ENCODE peak calls at places on chromosomes 7 and 10, in ten cellular contexts. J is neural progenitor cell, T is tibial nerve, H is thyroid gland, V is stomach, F is brain microvascular endothelial cell, E is suprapubic skin, G is RWPE1, N is psoas muscle, W is AG04450. P is an unnamed sample.

GRCh38 chr10:47378606-47379444 is 5.3 kb downstream of the ZNF488 start:
- DNase-seq in J (no peak), T (no peak), H (no peak), V (no peak), F (no peak), E (no peak), G (no peak), N (no peak), W (no peak), P (no peak)

GRCh38 chr10:126902157-126902556 is 3.1 kb upstream of the DOCK1 start:
- DNase-seq in J (no peak), T (no peak), H (no peak), V (no peak), F (peak), E (no peak), G (peak), N (no peak), W (peak), P (no peak)

GRCh38 chr7:30280631-30281030 is 3.8 kb upstream of the ZNRF2 start:
- DNase-seq in J (peak), T (no peak), H (no peak), V (no peak), F (no peak), E (no peak), G (no peak), N (no peak), W (no peak), P (no peak)

GRCh38 chr7:90552521-90552920 is 43.6 kb upstream of the CDK14 start:
- DNase-seq in J (no peak), T (no peak), H (no peak), V (no peak), F (no peak), E (no peak), G (peak), N (no peak), W (no peak), P (no peak)

GRCh38 chr7:80895056-80895455 is 23.8 kb downstream of the SEMA3C start:
- DNase-seq in J (no peak), T (no peak), H (no peak), V (no peak), F (no peak), E (no peak), G (no peak), N (no peak), W (no peak), P (no peak)

GRCh38 chr7:46178685-46179084 is 257.6 kb upstream of the IGFBP3 start:
- DNase-seq in J (no peak), T (no peak), H (no peak), V (no peak), F (peak), E (no peak), G (no peak), N (no peak), W (no peak), P (no peak)

GRCh38 chr7:130875265-130875741 is 141.3 kb upstream of the KLF14 start:
- DNase-seq in J (peak), T (no peak), H (peak), V (peak), F (no peak), E (no peak), G (peak), N (no peak), W (no peak), P (no peak)

GRCh38 chr10:137031-137430 is 1.8 kb downstream of the ZMYND11 start:
- DNase-seq in J (peak), T (no peak), H (peak), V (no peak), F (peak), E (no peak), G (peak), N (no peak), W (no peak), P (no peak)

GRCh38 chr7:5646846-5647245 is 134.6 kb downstream of the RNF216 start:
- DNase-seq in J (no peak), T (no peak), H (no peak), V (no peak), F (no peak), E (no peak), G (peak), N (no peak), W (peak), P (no peak)

GRCh38 chr10:124708246-124708779 is 35.9 kb downstream of the FAM53B start:
- DNase-seq in J (peak), T (no peak), H (no peak), V (no peak), F (no peak), E (no peak), G (no peak), N (no peak), W (no peak), P (no peak)

GRCh38 chr7:129146237-129146979 is 1.9 kb downstream of the TSPAN33 start:
- DNase-seq in J (no peak), T (no peak), H (no peak), V (no peak), F (no peak), E (no peak), G (no peak), N (no peak), W (no peak), P (no peak)

GRCh38 chr7:105461518-105461917 is 60.6 kb downstream of the PUS7 start:
- DNase-seq in J (no peak), T (no peak), H (no peak), V (no peak), F (no peak), E (no peak), G (no peak), N (no peak), W (no peak), P (no peak)

GRCh38 chr7:151724920-151725584 is 151.9 kb downstream of the PRKAG2 start:
- DNase-seq in J (no peak), T (no peak), H (no peak), V (no peak), F (no peak), E (no peak), G (no peak), N (no peak), W (no peak), P (no peak)

GRCh38 chr7:116271980-116272886 is 61.9 kb downstream of the TES start:
- DNase-seq in J (no peak), T (no peak), H (peak), V (no peak), F (peak), E (no peak), G (peak), N (peak), W (peak), P (peak)

GRCh38 chr10:84269773-84270172 is 24.9 kb downstream of the RGR start:
- DNase-seq in J (no peak), T (no peak), H (no peak), V (no peak), F (peak), E (no peak), G (no peak), N (no peak), W (peak), P (no peak)

GRCh38 chr10:78730754-78731153 is 338.0 kb upstream of the ZMIZ1 start:
- DNase-seq in J (no peak), T (no peak), H (no peak), V (no peak), F (no peak), E (no peak), G (no peak), N (no peak), W (no peak), P (no peak)

GRCh38 chr10:63554666-63555065 is 33.5 kb downstream of the REEP3 start:
- DNase-seq in J (no peak), T (no peak), H (peak), V (no peak), F (peak), E (no peak), G (peak), N (no peak), W (peak), P (no peak)

GRCh38 chr10:19815478-19816419 is 483 bp upstream of the PLXDC2 start:
- DNase-seq in J (peak), T (peak), H (peak), V (peak), F (peak), E (peak), G (no peak), N (peak), W (peak), P (peak)

GRCh38 chr10:102615361-102615760 is 28.9 kb upstream of the TRIM8 start:
- DNase-seq in J (peak), T (no peak), H (no peak), V (no peak), F (no peak), E (no peak), G (no peak), N (peak), W (no peak), P (peak)

GRCh38 chr7:47520408-47520807 is 61.5 kb downstream of the TNS3 start:
- DNase-seq in J (no peak), T (peak), H (no peak), V (no peak), F (peak), E (peak), G (no peak), N (peak), W (peak), P (peak)

GRCh38 chr10:22210267-22210666 is 7.5 kb downstream of the EBLN1 start:
- DNase-seq in J (no peak), T (no peak), H (no peak), V (no peak), F (no peak), E (no peak), G (no peak), N (no peak), W (no peak), P (no peak)

GRCh38 chr7:26379711-26380110 is 88.0 kb downstream of the SNX10 start:
- DNase-seq in J (no peak), T (no peak), H (no peak), V (no peak), F (no peak), E (no peak), G (no peak), N (no peak), W (no peak), P (no peak)

GRCh38 chr7:134737561-134738353 is 41.7 kb upstream of the CALD1 start:
- DNase-seq in J (no peak), T (no peak), H (no peak), V (no peak), F (peak), E (no peak), G (no peak), N (no peak), W (no peak), P (no peak)

GRCh38 chr7:16847381-16847860 is 34.4 kb downstream of the AGR3 start:
- DNase-seq in J (no peak), T (no peak), H (no peak), V (peak), F (peak), E (no peak), G (peak), N (no peak), W (no peak), P (no peak)

GRCh38 chr10:112783653-112784426 is 166.2 kb upstream of the TCF7L2 start:
- DNase-seq in J (peak), T (no peak), H (peak), V (no peak), F (no peak), E (no peak), G (no peak), N (no peak), W (no peak), P (no peak)

GRCh38 chr7:29611941-29612527 is 48.4 kb downstream of the PRR15 start:
- DNase-seq in J (no peak), T (no peak), H (no peak), V (no peak), F (no peak), E (no peak), G (no peak), N (no peak), W (no peak), P (no peak)

GRCh38 chr7:137591444-137591843 is 247.9 kb upstream of the PTN start:
- DNase-seq in J (peak), T (no peak), H (no peak), V (no peak), F (peak), E (no peak), G (peak), N (no peak), W (no peak), P (no peak)

GRCh38 chr7:42233166-42233565 is 3.8 kb downstream of the GLI3 start:
- DNase-seq in J (peak), T (no peak), H (no peak), V (no peak), F (no peak), E (no peak), G (no peak), N (no peak), W (no peak), P (no peak)

GRCh38 chr10:507908-508444 is 181.5 kb downstream of the DIP2C start:
- DNase-seq in J (no peak), T (no peak), H (no peak), V (no peak), F (no peak), E (peak), G (no peak), N (no peak), W (no peak), P (no peak)

GRCh38 chr10:18610517-18610916 is 40.9 kb downstream of the NSUN6 start:
- DNase-seq in J (peak), T (no peak), H (peak), V (no peak), F (peak), E (no peak), G (peak), N (no peak), W (no peak), P (no peak)

GRCh38 chr7:151310578-151310977 is 31.0 kb upstream of the NUB1 start:
- DNase-seq in J (no peak), T (no peak), H (no peak), V (no peak), F (no peak), E (no peak), G (no peak), N (no peak), W (no peak), P (no peak)

GRCh38 chr7:140899883-140900282 is 24.8 kb downstream of the BRAF start:
- DNase-seq in J (peak), T (no peak), H (no peak), V (no peak), F (no peak), E (no peak), G (no peak), N (no peak), W (no peak), P (no peak)

GRCh38 chr7:52100-52499 is 140.3 kb upstream of the FAM20C start:
- DNase-seq in J (no peak), T (no peak), H (peak), V (no peak), F (no peak), E (no peak), G (no peak), N (no peak), W (no peak), P (no peak)
- H3K27ac ChIP-seq in J (no peak), T (no peak), H (peak), V (no peak), F (no peak), E (no peak), G (no peak), N (no peak), W (no peak), P (no peak)

GRCh38 chr7:157080111-157080730 is 58.5 kb upstream of the UBE3C start:
- DNase-seq in J (no peak), T (no peak), H (no peak), V (no peak), F (no peak), E (peak), G (no peak), N (no peak), W (no peak), P (no peak)
- TF ChIP-seq CTCF in J (no peak), T (no peak), H (no peak), V (no peak), F (no peak), E (no peak), G (no peak), N (no peak), W (no peak), P (no peak)

GRCh38 chr10:127928021-127928806 is 21.3 kb downstream of the PTPRE start:
- DNase-seq in J (no peak), T (no peak), H (no peak), V (no peak), F (peak), E (no peak), G (no peak), N (no peak), W (no peak), P (no peak)

GRCh38 chr10:127922675-127923366 is 15.9 kb downstream of the PTPRE start:
- DNase-seq in J (no peak), T (no peak), H (peak), V (peak), F (peak), E (no peak), G (peak), N (peak), W (no peak), P (peak)

GRCh38 chr10:127923646-127924045 is 16.7 kb downstream of the PTPRE start:
- DNase-seq in J (no peak), T (no peak), H (no peak), V (no peak), F (no peak), E (no peak), G (no peak), N (no peak), W (no peak), P (no peak)

GRCh38 chr10:127926455-127926854 is 19.6 kb downstream of the PTPRE start:
- DNase-seq in J (no peak), T (no peak), H (peak), V (no peak), F (no peak), E (no peak), G (no peak), N (no peak), W (no peak), P (no peak)

DNA sequence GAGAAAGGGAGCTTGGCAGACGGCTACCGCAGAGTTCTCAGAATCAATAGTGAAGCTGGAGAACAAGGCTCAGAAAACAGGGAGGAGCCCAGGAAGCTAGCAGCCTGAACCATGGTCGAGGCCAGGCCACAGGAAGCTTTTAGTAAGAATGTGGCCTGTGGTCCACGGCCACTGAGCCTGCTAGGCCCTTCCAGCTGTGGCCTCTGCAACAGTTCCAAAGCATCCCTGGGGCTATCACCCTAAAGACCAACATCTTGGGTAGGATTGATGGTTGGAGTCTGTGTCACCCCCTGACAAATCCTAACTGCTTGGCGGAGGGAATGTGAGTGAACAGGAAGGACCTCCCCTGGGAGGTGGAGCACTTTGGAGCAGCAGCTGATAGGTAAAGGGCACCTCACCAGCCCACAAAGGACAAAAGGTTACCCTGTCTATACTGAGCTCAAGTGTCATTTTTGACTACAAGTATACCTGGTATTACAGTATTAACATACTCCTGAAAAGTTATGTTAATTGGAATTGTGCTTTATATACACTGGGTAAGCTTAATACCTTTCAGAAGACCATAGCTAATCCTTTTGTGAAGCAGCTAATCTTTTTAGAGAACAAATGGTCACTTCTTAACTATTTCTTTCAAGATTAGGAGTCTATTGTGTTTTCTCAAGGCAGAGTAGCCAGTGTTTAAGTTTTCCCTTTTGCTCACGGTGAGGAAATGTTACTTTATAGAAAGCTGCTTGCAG is 18.7 kb downstream of the PTPRE start:
- DNase-seq in J (peak), T (no peak), H (no peak), V (no peak), F (no peak), E (no peak), G (no peak), N (no peak), W (no peak), P (no peak)
- H3K27ac ChIP-seq in J (no peak), T (peak), H (no peak), V (peak), F (no peak), E (no peak), G (no peak), N (no peak), W (no peak), P (no peak)

GRCh38 chr7:118872568-118872967 is 648.1 kb downstream of the ANKRD7 start:
- DNase-seq in J (no peak), T (no peak), H (no peak), V (no peak), F (no peak), E (no peak), G (peak), N (no peak), W (no peak), P (no peak)

GRCh38 chr7:118867860-118868259 is 643.4 kb downstream of the ANKRD7 start:
- DNase-seq in J (no peak), T (no peak), H (no peak), V (no peak), F (no peak), E (no peak), G (no peak), N (no peak), W (no peak), P (no peak)

GRCh38 chr7:118870187-118870586 is 645.7 kb downstream of the ANKRD7 start:
- DNase-seq in J (peak), T (no peak), H (no peak), V (no peak), F (no peak), E (no peak), G (no peak), N (no peak), W (no peak), P (no peak)
- TF ChIP-seq CTCF in J (peak), T (no peak), H (no peak), V (no peak), F (peak), E (no peak), G (no peak), N (no peak), W (peak), P (no peak)

GRCh38 chr7:146486519-146486918 is 369.9 kb downstream of the CNTNAP2 start:
- DNase-seq in J (no peak), T (no peak), H (no peak), V (no peak), F (no peak), E (no peak), G (no peak), N (no peak), W (no peak), P (no peak)
- H3K27ac ChIP-seq in J (no peak), T (no peak), H (no peak), V (no peak), F (no peak), E (no peak), G (no peak), N (no peak), W (no peak), P (no peak)

DNA sequence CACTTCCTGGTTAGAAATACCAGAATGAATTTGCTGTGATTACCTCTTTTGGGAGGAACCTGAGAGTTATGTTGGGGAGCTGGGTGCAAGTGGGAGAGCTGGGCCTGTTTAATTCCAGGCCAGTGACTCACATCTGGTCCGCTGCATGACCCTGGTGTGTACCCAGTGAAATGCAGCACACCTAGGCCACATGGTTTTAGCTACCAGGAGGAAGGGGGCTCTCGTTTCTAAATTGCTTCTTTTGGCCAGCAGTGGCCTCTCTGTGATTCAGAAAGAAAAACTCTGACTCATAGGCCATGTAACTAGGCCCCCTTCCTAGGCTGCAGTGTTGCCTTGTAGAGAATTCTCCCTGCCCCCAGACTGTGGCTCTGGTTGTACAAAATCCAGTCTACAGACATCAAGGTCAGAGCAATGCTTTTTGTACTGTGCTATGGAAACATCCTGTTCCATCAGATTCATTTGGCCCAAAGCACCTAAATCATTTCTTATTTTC is 6.7 kb downstream of the AGFG2 start:
- DNase-seq in J (peak), T (no peak), H (peak), V (no peak), F (peak), E (no peak), G (peak), N (no peak), W (peak), P (peak)
- TF ChIP-seq CTCF in J (no peak), T (no peak), H (no peak), V (no peak), F (peak), E (no peak), G (no peak), N (no peak), W (peak), P (no peak)

DNA sequence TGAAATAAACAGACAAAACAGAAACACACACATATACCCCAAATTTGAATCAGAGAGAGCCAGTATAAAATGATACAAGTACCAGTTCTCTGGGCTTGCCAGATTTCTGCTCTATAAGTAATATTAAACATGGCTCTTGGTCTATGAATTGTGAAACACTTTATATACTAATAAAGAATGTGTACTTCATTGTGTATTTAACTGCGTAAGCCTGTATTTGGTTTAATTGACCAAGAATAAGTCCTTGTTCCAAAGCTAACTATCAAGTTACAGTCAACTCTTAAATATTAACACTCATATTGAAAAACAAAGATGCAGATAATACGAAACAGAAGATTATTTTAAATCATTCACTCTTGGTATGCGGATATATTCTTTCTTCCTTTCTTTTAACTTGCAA is 8.7 kb downstream of the FGFR2 start:
- DNase-seq in J (no peak), T (no peak), H (no peak), V (no peak), F (no peak), E (no peak), G (no peak), N (no peak), W (no peak), P (no peak)
- H3K27ac ChIP-seq in J (no peak), T (no peak), H (no peak), V (peak), F (no peak), E (no peak), G (no peak), N (no peak), W (no peak), P (no peak)

P was measured in gastrocnemius medialis.